ENCODE peak calls at places on chromosomes 12 and 14, in four cellular contexts. One of them, this sample, is unnamed. For H3K9me1, the result is how much of the 10 kb centered on the place peaks cover.

GRCh38 chr12:47349770-47350408 is 270.1 kb upstream of the AMIGO2 start:
- DNase-seq in K562: no peak
- DNase-seq in IMR-90: peak
- DNase-seq in endothelial cell of umbilical vein: peak
- DNase-seq in this sample: no peak

GRCh38 chr14:89540009-89540829 is 123.2 kb upstream of the FOXN3 start:
- DNase-seq in K562: no peak
- DNase-seq in IMR-90: peak
- DNase-seq in endothelial cell of umbilical vein: no peak
- DNase-seq in this sample: no peak

GRCh38 chr14:98498019-98498885 is 773.7 kb downstream of the BCL11B start:
- DNase-seq in K562: no peak
- DNase-seq in IMR-90: no peak
- DNase-seq in endothelial cell of umbilical vein: no peak
- DNase-seq in this sample: peak

GRCh38 chr14:88559852-88560251 is 3.0 kb upstream of the ZC3H14 start:
- DNase-seq in K562: no peak
- DNase-seq in IMR-90: peak
- DNase-seq in endothelial cell of umbilical vein: no peak
- DNase-seq in this sample: no peak

GRCh38 chr12:22981711-22982110 is 356.7 kb downstream of the ETNK1 start:
- DNase-seq in K562: no peak
- DNase-seq in IMR-90: peak
- DNase-seq in endothelial cell of umbilical vein: no peak
- DNase-seq in this sample: no peak

GRCh38 chr12:52053570-52054209 is 2.4 kb downstream of the NR4A1 start:
- DNase-seq in K562: no peak
- DNase-seq in IMR-90: peak
- DNase-seq in endothelial cell of umbilical vein: no peak
- DNase-seq in this sample: no peak

GRCh38 chr12:24109381-24110039 is 160.0 kb upstream of the SOX5 start:
- DNase-seq in K562: no peak
- DNase-seq in IMR-90: peak
- DNase-seq in endothelial cell of umbilical vein: peak
- DNase-seq in this sample: no peak

GRCh38 chr12:25769076-25769945 is 189.2 kb upstream of the RASSF8 start:
- DNase-seq in K562: no peak
- DNase-seq in IMR-90: peak
- DNase-seq in endothelial cell of umbilical vein: peak
- DNase-seq in this sample: peak

GRCh38 chr14:80605536-80605935 is 336.0 kb downstream of the CEP128 start:
- DNase-seq in K562: no peak
- DNase-seq in IMR-90: no peak
- DNase-seq in endothelial cell of umbilical vein: no peak
- DNase-seq in this sample: no peak

GRCh38 chr12:89701606-89702206 is 6.9 kb downstream of the ATP2B1 start:
- DNase-seq in K562: no peak
- DNase-seq in IMR-90: no peak
- DNase-seq in endothelial cell of umbilical vein: no peak
- DNase-seq in this sample: no peak

GRCh38 chr14:77582511-77582910 is 33.9 kb downstream of the SPTLC2 start:
- DNase-seq in K562: no peak
- DNase-seq in IMR-90: peak
- DNase-seq in endothelial cell of umbilical vein: peak
- DNase-seq in this sample: no peak

GRCh38 chr12:13534645-13535398 is 338.3 kb downstream of the EMP1 start:
- DNase-seq in K562: peak
- DNase-seq in IMR-90: peak
- DNase-seq in endothelial cell of umbilical vein: peak
- DNase-seq in this sample: peak

GRCh38 chr12:122909442-122910288 is 13.7 kb upstream of the VPS37B start:
- DNase-seq in K562: no peak
- DNase-seq in IMR-90: no peak
- DNase-seq in endothelial cell of umbilical vein: no peak
- DNase-seq in this sample: no peak

GRCh38 chr12:76156314-76156713 is 71.8 kb upstream of the NAP1L1 start:
- DNase-seq in K562: no peak
- DNase-seq in IMR-90: no peak
- DNase-seq in endothelial cell of umbilical vein: no peak
- DNase-seq in this sample: no peak

GRCh38 chr12:76155157-76155556 is 70.7 kb upstream of the NAP1L1 start:
- DNase-seq in K562: no peak
- DNase-seq in IMR-90: no peak
- DNase-seq in endothelial cell of umbilical vein: no peak
- DNase-seq in this sample: no peak

GRCh38 chr12:76153616-76154015 is 69.1 kb upstream of the NAP1L1 start:
- DNase-seq in K562: no peak
- DNase-seq in IMR-90: no peak
- DNase-seq in endothelial cell of umbilical vein: no peak
- DNase-seq in this sample: peak

DNA sequence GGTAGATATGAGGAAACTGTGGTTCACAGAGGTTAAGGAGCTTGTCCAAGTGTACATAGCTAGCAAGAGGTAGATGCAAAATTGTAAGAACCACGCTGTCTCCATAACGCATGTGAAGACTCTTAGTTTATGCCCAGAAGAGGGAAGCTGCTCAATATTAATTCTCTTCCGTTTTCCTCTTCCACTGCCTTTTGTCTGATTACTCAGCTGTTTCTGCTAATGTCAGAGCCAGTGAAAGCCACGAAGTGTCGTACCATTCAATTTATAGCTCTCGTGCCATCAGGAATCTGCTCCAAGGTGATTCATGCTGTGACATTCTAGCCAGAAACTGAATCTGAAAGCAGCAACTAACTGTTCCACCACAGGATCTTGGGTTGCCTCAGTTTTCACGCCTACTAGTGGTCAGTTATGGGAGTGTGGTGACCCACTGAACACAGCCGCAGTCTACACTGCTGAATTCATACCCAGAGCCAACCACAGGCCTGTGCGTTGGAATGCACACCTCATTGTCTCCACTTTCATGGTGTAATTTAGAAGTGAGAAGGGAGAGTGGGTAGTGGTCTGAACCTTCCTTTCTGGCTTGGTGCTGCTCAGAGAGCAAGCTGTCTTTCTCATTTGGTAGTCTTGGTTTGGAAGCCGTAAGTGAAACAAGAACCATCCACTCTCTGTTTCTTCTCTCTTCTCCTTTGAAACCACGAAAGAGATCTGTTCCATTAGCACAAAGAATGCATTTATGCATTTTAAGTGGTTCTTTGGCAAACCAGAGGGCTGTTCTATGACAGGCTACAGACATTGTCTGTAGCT is 74.2 kb upstream of the NAP1L1 start:
- DNase-seq in K562: peak
- DNase-seq in IMR-90: peak
- DNase-seq in endothelial cell of umbilical vein: peak
- DNase-seq in this sample: peak
- TF ChIP-seq CTCF in K562: peak
- TF ChIP-seq CTCF in IMR-90: peak
- TF ChIP-seq CTCF in endothelial cell of umbilical vein: peak
- TF ChIP-seq CTCF in this sample: peak

GRCh38 chr12:104835317-104835716 is 122.8 kb downstream of the SLC41A2 start:
- DNase-seq in K562: no peak
- DNase-seq in IMR-90: no peak
- DNase-seq in endothelial cell of umbilical vein: no peak
- DNase-seq in this sample: no peak
- H3K4me2 ChIP-seq in K562: no peak
- H3K4me2 ChIP-seq in IMR-90: no peak
- H3K4me2 ChIP-seq in endothelial cell of umbilical vein: no peak
- H3K4me2 ChIP-seq in this sample: no peak

GRCh38 chr14:73254247-73255004 is 17.1 kb downstream of the PAPLN start:
- DNase-seq in K562: no peak
- DNase-seq in IMR-90: no peak
- DNase-seq in endothelial cell of umbilical vein: no peak
- DNase-seq in this sample: no peak
- H3K9me1 ChIP-seq in K562: under half
- H3K9me1 ChIP-seq in IMR-90: under half
- H3K9me1 ChIP-seq in endothelial cell of umbilical vein: under half
- H3K9me1 ChIP-seq in this sample: under half

GRCh38 chr12:15152456-15152855 is 68.8 kb downstream of the RERG start:
- DNase-seq in K562: no peak
- DNase-seq in IMR-90: no peak
- DNase-seq in endothelial cell of umbilical vein: peak
- DNase-seq in this sample: no peak
- TF ChIP-seq CTCF in K562: no peak
- TF ChIP-seq CTCF in IMR-90: peak
- TF ChIP-seq CTCF in endothelial cell of umbilical vein: no peak
- TF ChIP-seq CTCF in this sample: no peak

GRCh38 chr12:103468837-103469236 is 26.9 kb downstream of the C12orf42 start:
- DNase-seq in K562: no peak
- DNase-seq in IMR-90: no peak
- DNase-seq in endothelial cell of umbilical vein: no peak
- DNase-seq in this sample: no peak
- H3K4me2 ChIP-seq in K562: no peak
- H3K4me2 ChIP-seq in IMR-90: no peak
- H3K4me2 ChIP-seq in endothelial cell of umbilical vein: no peak
- H3K4me2 ChIP-seq in this sample: no peak

GRCh38 chr14:95756127-95756526 is 42.2 kb upstream of the TCL1A start:
- DNase-seq in K562: no peak
- DNase-seq in IMR-90: no peak
- DNase-seq in endothelial cell of umbilical vein: no peak
- DNase-seq in this sample: no peak
- H3K9me1 ChIP-seq in K562: under half
- H3K9me1 ChIP-seq in IMR-90: under half
- H3K9me1 ChIP-seq in endothelial cell of umbilical vein: under half
- H3K9me1 ChIP-seq in this sample: under half

GRCh38 chr12:129193263-129193871 is 340.1 kb downstream of the GLT1D1 start:
- DNase-seq in K562: peak
- DNase-seq in IMR-90: no peak
- DNase-seq in endothelial cell of umbilical vein: no peak
- DNase-seq in this sample: no peak

GRCh38 chr12:129186952-129187351 is 333.7 kb downstream of the GLT1D1 start:
- DNase-seq in K562: no peak
- DNase-seq in IMR-90: no peak
- DNase-seq in endothelial cell of umbilical vein: no peak
- DNase-seq in this sample: no peak

GRCh38 chr12:129195081-129195480 is 341.8 kb downstream of the GLT1D1 start:
- DNase-seq in K562: no peak
- DNase-seq in IMR-90: no peak
- DNase-seq in endothelial cell of umbilical vein: no peak
- DNase-seq in this sample: no peak

GRCh38 chr12:129185855-129186254 is 332.6 kb downstream of the GLT1D1 start:
- DNase-seq in K562: no peak
- DNase-seq in IMR-90: no peak
- DNase-seq in endothelial cell of umbilical vein: no peak
- DNase-seq in this sample: no peak

DNA sequence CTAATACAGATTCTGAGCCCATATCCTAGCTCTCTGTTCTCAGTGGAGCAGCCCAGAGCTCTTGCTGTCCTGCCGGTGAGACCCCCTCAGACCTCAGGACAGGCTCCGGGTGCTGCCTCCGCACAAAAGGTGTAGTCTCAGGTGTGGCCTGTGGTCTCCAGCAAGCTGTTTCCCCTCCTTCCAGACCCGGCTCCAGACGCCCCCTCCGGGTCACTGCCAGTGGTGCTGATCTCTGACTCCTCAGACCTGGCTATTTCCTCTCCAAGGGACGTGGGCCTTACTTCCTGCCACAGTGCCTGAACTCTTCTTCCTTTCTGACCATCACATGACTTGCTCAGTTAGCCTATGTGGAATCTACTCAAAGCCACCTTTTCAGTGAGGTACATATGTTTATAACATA is 337.5 kb downstream of the GLT1D1 start:
- DNase-seq in K562: no peak
- DNase-seq in IMR-90: no peak
- DNase-seq in endothelial cell of umbilical vein: no peak
- DNase-seq in this sample: no peak
- TF ChIP-seq CTCF in K562: no peak
- TF ChIP-seq CTCF in IMR-90: no peak
- TF ChIP-seq CTCF in endothelial cell of umbilical vein: no peak
- TF ChIP-seq CTCF in this sample: no peak